ENCODE peak calls at places on chromosomes 3 and 15, in seven cellular contexts. One of them, this sample, is unnamed.

GRCh38 chr15:78315686-78316085 is 16.3 kb upstream of the SKIC8 start:
- DNase-seq in astrocyte of the cerebellum: no peak
- DNase-seq in stomach: no peak
- DNase-seq in CD8-positive, alpha-beta T cell: no peak
- DNase-seq in AG09309: no peak
- DNase-seq in DND-41: peak; percentile 11
- DNase-seq in transverse colon: peak; percentile 54
- DNase-seq in this sample: no peak

GRCh38 chr3:151345854-151346253 is 16.5 kb upstream of the P2RY13 start:
- DNase-seq in astrocyte of the cerebellum: peak; percentile 55
- DNase-seq in stomach: no peak
- DNase-seq in CD8-positive, alpha-beta T cell: no peak
- DNase-seq in AG09309: peak; percentile 34
- DNase-seq in DND-41: no peak
- DNase-seq in transverse colon: peak; percentile 9
- DNase-seq in this sample: no peak

GRCh38 chr3:149657796-149658443 is at the start of gene WWTR1:
- DNase-seq in astrocyte of the cerebellum: peak; percentile 90
- DNase-seq in stomach: peak; percentile 88
- DNase-seq in CD8-positive, alpha-beta T cell: no peak
- DNase-seq in AG09309: peak; percentile 77
- DNase-seq in DND-41: no peak
- DNase-seq in transverse colon: peak; percentile 84
- DNase-seq in this sample: peak; percentile 57

GRCh38 chr15:73265536-73266153 is 103.1 kb downstream of the HCN4 start:
- DNase-seq in astrocyte of the cerebellum: peak; percentile 40
- DNase-seq in stomach: peak; percentile 31
- DNase-seq in CD8-positive, alpha-beta T cell: peak; percentile 59
- DNase-seq in AG09309: no peak
- DNase-seq in DND-41: peak; percentile 58
- DNase-seq in transverse colon: peak; percentile 11
- DNase-seq in this sample: no peak

GRCh38 chr15:73196113-73196512 is 143.8 kb downstream of the NEO1 start:
- DNase-seq in astrocyte of the cerebellum: no peak
- DNase-seq in stomach: no peak
- DNase-seq in CD8-positive, alpha-beta T cell: no peak
- DNase-seq in AG09309: no peak
- DNase-seq in DND-41: no peak
- DNase-seq in transverse colon: no peak
- DNase-seq in this sample: no peak

GRCh38 chr3:82927309-82928253 is 1166.1 kb upstream of the GBE1 start:
- DNase-seq in astrocyte of the cerebellum: peak; percentile 1
- DNase-seq in stomach: no peak
- DNase-seq in CD8-positive, alpha-beta T cell: no peak
- DNase-seq in AG09309: no peak
- DNase-seq in DND-41: no peak
- DNase-seq in transverse colon: no peak
- DNase-seq in this sample: no peak

GRCh38 chr3:27500051-27500450 is 15.9 kb upstream of the SLC4A7 start:
- DNase-seq in astrocyte of the cerebellum: no peak
- DNase-seq in stomach: no peak
- DNase-seq in CD8-positive, alpha-beta T cell: no peak
- DNase-seq in AG09309: peak; percentile 39
- DNase-seq in DND-41: no peak
- DNase-seq in transverse colon: no peak
- DNase-seq in this sample: no peak

GRCh38 chr3:48919215-48920138 is 835 bp downstream of the ARIH2 start:
- DNase-seq in astrocyte of the cerebellum: no peak
- DNase-seq in stomach: peak; percentile 28
- DNase-seq in CD8-positive, alpha-beta T cell: no peak
- DNase-seq in AG09309: no peak
- DNase-seq in DND-41: peak; percentile 65
- DNase-seq in transverse colon: peak; percentile 25
- DNase-seq in this sample: no peak

GRCh38 chr3:186060222-186060621 is 48.7 kb downstream of the ETV5 start:
- DNase-seq in astrocyte of the cerebellum: no peak
- DNase-seq in stomach: no peak
- DNase-seq in CD8-positive, alpha-beta T cell: no peak
- DNase-seq in AG09309: no peak
- DNase-seq in DND-41: peak; percentile 65
- DNase-seq in transverse colon: no peak
- DNase-seq in this sample: no peak

GRCh38 chr15:87633471-87633870 is 623.1 kb downstream of the NTRK3 start:
- DNase-seq in astrocyte of the cerebellum: no peak
- DNase-seq in stomach: no peak
- DNase-seq in CD8-positive, alpha-beta T cell: no peak
- DNase-seq in AG09309: no peak
- DNase-seq in DND-41: no peak
- DNase-seq in transverse colon: no peak
- DNase-seq in this sample: no peak

GRCh38 chr3:48456466-48456865 is 9.9 kb downstream of the ATRIP start:
- DNase-seq in astrocyte of the cerebellum: no peak
- DNase-seq in stomach: no peak
- DNase-seq in CD8-positive, alpha-beta T cell: no peak
- DNase-seq in AG09309: no peak
- DNase-seq in DND-41: no peak
- DNase-seq in transverse colon: no peak
- DNase-seq in this sample: no peak

GRCh38 chr15:85047271-85047948 is 65.8 kb downstream of the PDE8A start:
- DNase-seq in astrocyte of the cerebellum: peak; percentile 96
- DNase-seq in stomach: no peak
- DNase-seq in CD8-positive, alpha-beta T cell: no peak
- DNase-seq in AG09309: peak; percentile 75
- DNase-seq in DND-41: no peak
- DNase-seq in transverse colon: peak; percentile 28
- DNase-seq in this sample: no peak

GRCh38 chr15:66772967-66773873 is 71.2 kb downstream of the SMAD6 start:
- DNase-seq in astrocyte of the cerebellum: no peak
- DNase-seq in stomach: peak; percentile 72
- DNase-seq in CD8-positive, alpha-beta T cell: no peak
- DNase-seq in AG09309: no peak
- DNase-seq in DND-41: no peak
- DNase-seq in transverse colon: peak; percentile 51
- DNase-seq in this sample: peak; percentile 75

GRCh38 chr15:30990036-30990435 is 1.4 kb downstream of the MTMR10 start:
- DNase-seq in astrocyte of the cerebellum: no peak
- DNase-seq in stomach: no peak
- DNase-seq in CD8-positive, alpha-beta T cell: no peak
- DNase-seq in AG09309: no peak
- DNase-seq in DND-41: no peak
- DNase-seq in transverse colon: no peak
- DNase-seq in this sample: no peak

GRCh38 chr3:175150812-175151411 is 291.8 kb downstream of the NAALADL2 start:
- DNase-seq in astrocyte of the cerebellum: peak; percentile 16
- DNase-seq in stomach: no peak
- DNase-seq in CD8-positive, alpha-beta T cell: no peak
- DNase-seq in AG09309: no peak
- DNase-seq in DND-41: no peak
- DNase-seq in transverse colon: peak; percentile 32
- DNase-seq in this sample: peak; percentile 13

DNA sequence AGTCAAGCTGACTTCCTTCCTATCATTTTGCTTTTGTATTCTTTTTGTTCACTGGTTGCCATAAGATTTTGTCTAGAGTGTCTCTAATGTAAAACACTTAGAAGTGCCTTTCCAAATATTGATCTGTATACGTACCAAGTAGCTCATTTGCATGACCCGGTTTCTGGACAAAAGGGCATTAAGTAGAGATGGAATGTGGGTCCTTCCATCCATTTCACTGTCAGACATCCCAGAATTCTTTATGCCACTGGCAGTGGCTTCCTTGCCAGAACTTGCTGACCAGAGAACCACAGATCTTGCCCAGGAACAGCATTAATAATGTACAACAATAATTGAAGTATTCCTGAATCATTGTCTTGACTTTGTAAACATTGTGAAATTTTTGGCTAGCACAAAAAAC is 63.7 kb downstream of the PEX5L start:
- DNase-seq in astrocyte of the cerebellum: no peak
- DNase-seq in stomach: no peak
- DNase-seq in CD8-positive, alpha-beta T cell: no peak
- DNase-seq in AG09309: no peak
- DNase-seq in DND-41: no peak
- DNase-seq in transverse colon: no peak
- DNase-seq in this sample: no peak
- H3K4me3 ChIP-seq in astrocyte of the cerebellum: no peak overlapping the region
- H3K4me3 ChIP-seq in stomach: no peak overlapping the region
- H3K4me3 ChIP-seq in CD8-positive, alpha-beta T cell: no peak overlapping the region
- H3K4me3 ChIP-seq in AG09309: no peak overlapping the region
- H3K4me3 ChIP-seq in DND-41: peak overlapping the region; percentile 66
- H3K4me3 ChIP-seq in transverse colon: no peak overlapping the region
- H3K4me3 ChIP-seq in this sample: no peak overlapping the region

DNA sequence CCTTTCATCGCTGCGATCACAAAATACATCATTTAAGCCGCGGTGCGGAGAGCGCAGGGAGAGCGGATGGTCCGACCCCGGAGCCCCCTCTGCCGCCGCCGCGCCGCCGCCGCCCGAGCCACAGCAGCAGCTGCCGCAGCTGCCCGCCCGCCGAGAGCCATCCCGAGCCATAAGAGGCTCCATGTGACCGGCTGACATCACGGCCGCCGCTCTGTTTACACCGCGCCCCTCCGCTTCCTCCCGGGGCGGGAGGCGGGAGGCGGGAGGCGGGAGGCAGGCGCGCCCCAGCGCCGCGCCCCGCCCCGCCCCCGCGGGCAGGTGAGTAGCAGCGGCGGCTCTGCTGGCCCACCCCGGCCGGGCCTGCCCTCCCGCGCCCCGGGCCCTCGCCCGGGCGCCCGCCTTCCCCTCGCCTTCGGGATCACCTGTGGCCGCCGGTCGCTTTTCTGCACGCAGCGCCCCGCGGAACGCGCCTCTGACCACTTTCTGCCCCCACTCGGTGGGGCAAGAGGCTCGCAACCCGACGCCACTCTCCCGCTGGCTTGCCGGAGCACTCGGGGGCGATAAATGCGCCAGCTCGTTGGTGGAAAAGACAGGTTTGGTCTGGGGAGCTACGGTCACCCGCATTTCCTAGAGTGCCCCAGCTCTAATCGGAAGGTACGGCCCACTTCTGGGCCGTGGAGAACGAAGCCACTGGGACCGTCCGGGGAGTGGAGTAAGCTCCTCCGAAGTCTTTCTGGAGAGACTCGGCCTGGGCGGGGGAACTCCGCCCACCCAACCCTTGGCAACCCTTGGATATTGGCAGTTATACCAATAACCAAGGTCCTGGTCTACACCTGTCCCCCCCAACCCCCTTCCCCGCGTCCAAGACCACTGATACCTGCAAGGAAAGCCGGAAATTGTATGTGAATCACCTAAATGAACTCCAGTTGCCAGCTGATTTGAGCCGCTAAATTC is 113.7 kb upstream of the ICE2 start:
- DNase-seq in astrocyte of the cerebellum: no peak
- DNase-seq in stomach: peak; percentile 86
- DNase-seq in CD8-positive, alpha-beta T cell: peak; percentile 91
- DNase-seq in AG09309: no peak
- DNase-seq in DND-41: peak; percentile 61
- DNase-seq in transverse colon: peak; percentile 90
- DNase-seq in this sample: no peak
- TF ChIP-seq CTCF in astrocyte of the cerebellum: no peak
- TF ChIP-seq CTCF in stomach: no peak
- TF ChIP-seq CTCF in CD8-positive, alpha-beta T cell: no peak
- TF ChIP-seq CTCF in AG09309: peak; percentile 17
- TF ChIP-seq CTCF in DND-41: no peak
- TF ChIP-seq CTCF in transverse colon: no peak
- TF ChIP-seq CTCF in this sample: peak; percentile 24

GRCh38 chr3:181713673-181714270 is 2.0 kb downstream of the SOX2 start:
- DNase-seq in astrocyte of the cerebellum: no peak
- DNase-seq in stomach: no peak
- DNase-seq in CD8-positive, alpha-beta T cell: no peak
- DNase-seq in AG09309: no peak
- DNase-seq in DND-41: no peak
- DNase-seq in transverse colon: no peak
- DNase-seq in this sample: no peak

GRCh38 chr3:181716916-181717315 is 5.2 kb downstream of the SOX2 start:
- DNase-seq in astrocyte of the cerebellum: no peak
- DNase-seq in stomach: no peak
- DNase-seq in CD8-positive, alpha-beta T cell: no peak
- DNase-seq in AG09309: no peak
- DNase-seq in DND-41: no peak
- DNase-seq in transverse colon: no peak
- DNase-seq in this sample: no peak

GRCh38 chr3:181717505-181717904 is 5.8 kb downstream of the SOX2 start:
- DNase-seq in astrocyte of the cerebellum: no peak
- DNase-seq in stomach: no peak
- DNase-seq in CD8-positive, alpha-beta T cell: no peak
- DNase-seq in AG09309: no peak
- DNase-seq in DND-41: no peak
- DNase-seq in transverse colon: no peak
- DNase-seq in this sample: no peak

GRCh38 chr3:181713300-181713647 is 1.5 kb downstream of the SOX2 start:
- DNase-seq in astrocyte of the cerebellum: no peak
- DNase-seq in stomach: no peak
- DNase-seq in CD8-positive, alpha-beta T cell: no peak
- DNase-seq in AG09309: no peak
- DNase-seq in DND-41: no peak
- DNase-seq in transverse colon: no peak
- DNase-seq in this sample: no peak

GRCh38 chr3:181715601-181716340 is 4.0 kb downstream of the SOX2 start:
- DNase-seq in astrocyte of the cerebellum: no peak
- DNase-seq in stomach: no peak
- DNase-seq in CD8-positive, alpha-beta T cell: no peak
- DNase-seq in AG09309: no peak
- DNase-seq in DND-41: no peak
- DNase-seq in transverse colon: no peak
- DNase-seq in this sample: no peak
- H3K4me3 ChIP-seq in astrocyte of the cerebellum: peak overlapping the region; percentile 81
- H3K4me3 ChIP-seq in stomach: peak overlapping the region; percentile 55
- H3K4me3 ChIP-seq in CD8-positive, alpha-beta T cell: no peak overlapping the region
- H3K4me3 ChIP-seq in AG09309: no peak overlapping the region
- H3K4me3 ChIP-seq in DND-41: no peak overlapping the region
- H3K4me3 ChIP-seq in transverse colon: no peak overlapping the region
- H3K4me3 ChIP-seq in this sample: no peak overlapping the region

GRCh38 chr3:120791958-120792357 is 49.4 kb downstream of the GTF2E1 start:
- DNase-seq in astrocyte of the cerebellum: no peak
- DNase-seq in stomach: no peak
- DNase-seq in CD8-positive, alpha-beta T cell: no peak
- DNase-seq in AG09309: no peak
- DNase-seq in DND-41: no peak
- DNase-seq in transverse colon: no peak
- DNase-seq in this sample: no peak
- TF ChIP-seq CTCF in astrocyte of the cerebellum: no peak
- TF ChIP-seq CTCF in stomach: no peak
- TF ChIP-seq CTCF in CD8-positive, alpha-beta T cell: no peak
- TF ChIP-seq CTCF in AG09309: no peak
- TF ChIP-seq CTCF in DND-41: no peak
- TF ChIP-seq CTCF in transverse colon: no peak
- TF ChIP-seq CTCF in this sample: no peak